ENCODE peak calls at places on chromosomes 12 and 14, in ten cellular contexts. L is A549, F is esophagus muscularis mucosa, U is ovary, H is HCT116, B is suprapubic skin, O is heart left ventricle, X is H1, M is uterus, W is transverse colon. P is an unnamed sample.

GRCh38 chr12:131611416-131612091 is 99.3 kb upstream of the SFSWAP start:
- DNase-seq in X (no peak), U (no peak), F (no peak), L (no peak), M (no peak), H (no peak), W (no peak), B (no peak), O (no peak), P (no peak)

GRCh38 chr12:118682656-118683055 is 298.7 kb upstream of the SRRM4 start:
- DNase-seq in X (no peak), U (no peak), L (no peak), W (no peak), O (no peak), H (no peak), M (no peak), B (no peak), F (no peak), P (no peak)

GRCh38 chr12:94973202-94973601 is 30.3 kb downstream of the NDUFA12 start:
- DNase-seq in W (no peak), O (no peak), F (no peak), X (no peak), L (no peak), H (no peak), M (no peak), B (no peak), U (no peak), P (no peak)

GRCh38 chr12:74689071-74689655 is 151.5 kb downstream of the ATXN7L3B start:
- DNase-seq in F (no peak), U (no peak), H (peak; percentile 47), L (peak; percentile 7), M (no peak), O (no peak), X (no peak), W (no peak), B (no peak), P (no peak)

GRCh38 chr14:104240426-104241157 is 102.2 kb downstream of the KIF26A start:
- DNase-seq in F (no peak), W (peak; percentile 58), O (no peak), L (no peak), U (no peak), H (no peak), B (no peak), X (peak; percentile 43), M (no peak), P (no peak)

GRCh38 chr12:111692575-111693210 is 6.8 kb downstream of the ACAD10 start:
- DNase-seq in U (no peak), L (peak; percentile 68), W (no peak), F (no peak), B (no peak), O (no peak), M (no peak), X (peak; percentile 57), H (no peak), P (no peak)

GRCh38 chr12:51196547-51196946 is 21.3 kb downstream of the POU6F1 start:
- DNase-seq in M (no peak), U (no peak), W (no peak), F (no peak), O (no peak), L (no peak), H (no peak), X (no peak), B (no peak), P (no peak)

GRCh38 chr12:67943295-67943892 is 45.9 kb upstream of the IFNG-AS1 start:
- DNase-seq in O (no peak), H (peak; percentile 39), M (peak; percentile 77), X (peak; percentile 64), B (no peak), W (peak; percentile 72), U (peak; percentile 41), F (no peak), L (peak; percentile 51), P (peak; percentile 62)

GRCh38 chr14:90758028-90758889 is 58.0 kb downstream of the TTC7B start:
- DNase-seq in M (peak; percentile 88), U (peak; percentile 94), O (peak; percentile 98), H (peak; percentile 79), W (peak; percentile 94), F (peak; percentile 96), L (peak; percentile 93), X (peak; percentile 97), B (peak; percentile 93), P (peak; percentile 86)

GRCh38 chr12:93245543-93245942 is 132.2 kb upstream of the NUDT4 start:
- DNase-seq in O (no peak), M (no peak), B (no peak), U (no peak), F (no peak), X (no peak), H (no peak), W (peak; percentile 41), L (no peak), P (no peak)

GRCh38 chr12:48956279-48957140 is 777 bp downstream of the ARF3 start:
- DNase-seq in M (peak; percentile 83), O (peak; percentile 87), B (peak; percentile 93), H (peak; percentile 93), W (peak; percentile 84), U (peak; percentile 70), X (peak; percentile 83), F (peak; percentile 97), L (peak; percentile 94), P (peak; percentile 81)

GRCh38 chr12:48960834-48961233 is 3.5 kb upstream of the ARF3 start:
- DNase-seq in B (no peak), L (no peak), M (no peak), U (no peak), W (no peak), H (no peak), O (no peak), F (no peak), X (no peak), P (no peak)

GRCh38 chr12:48957141-48958048 is at the start of gene ARF3:
- DNase-seq in H (peak; percentile 73), W (peak; percentile 96), U (peak; percentile 97), F (peak; percentile 97), L (peak; percentile 96), M (peak; percentile 92), B (peak; percentile 96), X (peak; percentile 96), O (peak; percentile 98), P (peak; percentile 82)

GRCh38 chr12:48954781-48955501 is 2.3 kb downstream of the ARF3 start:
- DNase-seq in W (no peak), L (no peak), X (no peak), O (no peak), F (no peak), B (no peak), U (no peak), H (no peak), M (no peak), P (no peak)

DNA sequence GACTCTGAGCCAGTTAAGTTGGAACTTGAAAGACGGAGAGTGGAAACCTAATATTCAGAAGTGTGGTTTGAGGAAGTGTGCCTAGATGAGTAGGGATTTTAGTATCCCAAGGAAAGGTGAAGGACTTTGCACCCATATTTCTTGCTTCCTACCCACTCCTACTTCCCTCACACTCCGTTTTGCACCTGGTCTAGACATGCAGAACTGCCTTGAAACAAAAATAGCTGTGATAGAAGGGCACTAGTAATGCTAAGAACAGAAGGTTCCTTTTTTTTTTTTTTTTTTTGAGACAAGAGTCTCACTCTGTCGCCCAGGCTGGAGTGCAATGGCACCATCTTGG is 732 bp upstream of the ARF3 start:
- DNase-seq in O (no peak), M (no peak), B (no peak), F (no peak), X (no peak), U (no peak), H (no peak), W (no peak), L (no peak), P (no peak)
- H3K27ac ChIP-seq in O (peak overlapping the region; percentile 93), M (no peak overlapping the region), B (peak overlapping the region; percentile 66), F (peak overlapping the region; percentile 94), X (peak overlapping the region; percentile 54), U (no peak overlapping the region), H (no peak overlapping the region), W (peak overlapping the region; percentile 93), L (peak overlapping the region; percentile 95), P (peak overlapping the region; percentile 86)

GRCh38 chr14:73058224-73058922 is at the start of gene RBM25:
- DNase-seq in O (peak; percentile 95), L (peak; percentile 98), F (peak; percentile 99), B (peak; percentile 97), H (peak; percentile 99), U (peak; percentile 93), W (peak; percentile 97), M (peak; percentile 97), X (peak; percentile 95), P (peak; percentile 94)
- TF ChIP-seq POLR2A in O (peak; percentile 83), L (peak; percentile 97), F (peak; percentile 92), B (peak; percentile 98), H (peak; percentile 89), U (peak; percentile 95), W (peak; percentile 99), M (peak; percentile 89), X (peak; percentile 100), P (peak; percentile 93)

GRCh38 chr12:65597527-65597926 is 226.8 kb upstream of the HMGA2 start:
- DNase-seq in M (no peak), L (no peak), O (no peak), W (no peak), H (no peak), U (no peak), F (no peak), X (no peak), B (no peak), P (no peak)

GRCh38 chr12:65602191-65602578 is 222.1 kb upstream of the HMGA2 start:
- DNase-seq in H (no peak), F (no peak), U (no peak), L (no peak), M (no peak), X (no peak), B (no peak), O (no peak), W (no peak), P (no peak)

GRCh38 chr12:65595016-65595560 is 229.2 kb upstream of the HMGA2 start:
- DNase-seq in O (no peak), L (no peak), F (no peak), M (no peak), U (no peak), B (no peak), H (no peak), W (no peak), X (peak; percentile 51), P (no peak)

GRCh38 chr12:65596514-65597010 is 227.7 kb upstream of the HMGA2 start:
- DNase-seq in O (no peak), F (no peak), U (no peak), L (no peak), W (no peak), B (no peak), M (no peak), X (no peak), H (no peak), P (no peak)

GRCh38 chr12:65598688-65599087 is 225.6 kb upstream of the HMGA2 start:
- DNase-seq in F (no peak), B (no peak), M (no peak), U (no peak), W (no peak), H (no peak), L (no peak), X (no peak), O (no peak), P (no peak)
- H3K27ac ChIP-seq in F (no peak overlapping the region), B (no peak overlapping the region), M (no peak overlapping the region), U (no peak overlapping the region), W (no peak overlapping the region), H (no peak overlapping the region), L (no peak overlapping the region), X (no peak overlapping the region), O (no peak overlapping the region), P (no peak overlapping the region)

GRCh38 chr12:123601602-123602489 is at the start of gene DDX55:
- DNase-seq in X (peak; percentile 86), B (peak; percentile 90), W (peak; percentile 84), F (peak; percentile 95), L (peak; percentile 81), O (peak; percentile 91), H (peak; percentile 64), M (peak; percentile 63), U (peak; percentile 76), P (peak; percentile 57)
- TF ChIP-seq POLR2A in X (peak; percentile 84), B (peak; percentile 48), W (peak; percentile 66), F (no peak), L (peak; percentile 96), O (peak; percentile 64), H (peak; percentile 74), M (no peak), U (peak; percentile 62), P (no peak)

GRCh38 chr12:105561981-105562726 is 231.7 kb downstream of the C12orf75 start:
- DNase-seq in W (peak; percentile 31), B (no peak), U (peak; percentile 27), H (peak; percentile 76), F (no peak), L (peak; percentile 72), X (no peak), O (no peak), M (peak; percentile 76), P (no peak)
- H3K27ac ChIP-seq in W (peak overlapping the region; percentile 46), B (peak overlapping the region; percentile 29), U (no peak overlapping the region), H (peak overlapping the region; percentile 56), F (peak overlapping the region; percentile 40), L (peak overlapping the region; percentile 87), X (no peak overlapping the region), O (no peak overlapping the region), M (peak overlapping the region; percentile 49), P (no peak overlapping the region)